ENCODE peak calls at places on chromosome 11, in eight cellular contexts. A, D, S, L, N, J, E and C are unnamed samples.

GRCh38 chr11:31793264-31793663 is 17.9 kb downstream of the PAX6 start:
- DNase-seq in A (no peak), D (no peak), S (no peak), L (no peak), N (no peak), J (no peak), E (no peak), C (no peak)

GRCh38 chr11:416757-417621 is 2.2 kb upstream of the SIGIRR start:
- DNase-seq in A (peak), D (peak), S (peak), L (no peak), N (no peak), J (peak), E (peak), C (peak)

GRCh38 chr11:41461057-41461681 is 1.7 kb upstream of the LRRC4C start:
- DNase-seq in A (no peak), D (peak), S (no peak), L (no peak), N (no peak), J (no peak), E (no peak), C (no peak)

GRCh38 chr11:92225563-92226308 is 1.1 kb downstream of the FAT3 start:
- DNase-seq in A (no peak), D (no peak), S (no peak), L (no peak), N (no peak), J (no peak), E (no peak), C (no peak)

GRCh38 chr11:36354221-36355003 is 58.3 kb downstream of the PRR5L start:
- DNase-seq in A (no peak), D (peak), S (no peak), L (no peak), N (no peak), J (no peak), E (no peak), C (no peak)

GRCh38 chr11:111696556-111696955 is 69.6 kb downstream of the PPP2R1B start:
- DNase-seq in A (no peak), D (peak), S (no peak), L (no peak), N (no peak), J (no peak), E (no peak), C (no peak)

GRCh38 chr11:96426356-96427103 is 36.7 kb downstream of the JRKL start:
- DNase-seq in A (peak), D (peak), S (no peak), L (no peak), N (no peak), J (no peak), E (peak), C (no peak)

GRCh38 chr11:33329705-33330329 is 72.6 kb downstream of the HIPK3 start:
- DNase-seq in A (peak), D (peak), S (peak), L (peak), N (no peak), J (peak), E (peak), C (peak)

GRCh38 chr11:86241956-86242525 is 2.5 kb upstream of the EED start:
- DNase-seq in A (no peak), D (no peak), S (no peak), L (no peak), N (no peak), J (no peak), E (no peak), C (no peak)

GRCh38 chr11:121547574-121547973 is 94.8 kb upstream of the SORL1-AS1 start:
- DNase-seq in A (no peak), D (no peak), S (no peak), L (no peak), N (peak), J (no peak), E (no peak), C (no peak)

GRCh38 chr11:115503083-115503885 is 931 bp downstream of the CADM1 start:
- DNase-seq in A (no peak), D (peak), S (no peak), L (peak), N (peak), J (peak), E (peak), C (no peak)

GRCh38 chr11:113376156-113376555 is 11.4 kb upstream of the ANKK1 start:
- DNase-seq in A (peak), D (peak), S (no peak), L (no peak), N (no peak), J (no peak), E (no peak), C (no peak)

GRCh38 chr11:123740787-123741158 is 687 bp downstream of the ZNF202 start:
- DNase-seq in A (no peak), D (no peak), S (no peak), L (no peak), N (no peak), J (no peak), E (no peak), C (no peak)

GRCh38 chr11:10301656-10302293 is 3.1 kb upstream of the ADM start:
- DNase-seq in A (no peak), D (peak), S (no peak), L (no peak), N (no peak), J (no peak), E (no peak), C (no peak)

GRCh38 chr11:46916669-46917108 is 1.7 kb downstream of the LRP4 start:
- DNase-seq in A (no peak), D (peak), S (no peak), L (peak), N (no peak), J (no peak), E (no peak), C (no peak)

GRCh38 chr11:111298466-111299110 is at the start of gene POU2AF3:
- DNase-seq in A (no peak), D (no peak), S (no peak), L (no peak), N (no peak), J (no peak), E (no peak), C (no peak)

GRCh38 chr11:74678591-74679512 is 52.4 kb downstream of the CHRDL2 start:
- DNase-seq in A (no peak), D (peak), S (no peak), L (no peak), N (peak), J (no peak), E (no peak), C (no peak)

GRCh38 chr11:28140689-28141455 is 32.7 kb downstream of the METTL15 start:
- DNase-seq in A (no peak), D (no peak), S (no peak), L (no peak), N (no peak), J (no peak), E (no peak), C (no peak)

GRCh38 chr11:120462825-120463224 is 48.7 kb upstream of the GRIK4 start:
- DNase-seq in A (no peak), D (no peak), S (no peak), L (no peak), N (no peak), J (no peak), E (no peak), C (no peak)

GRCh38 chr11:124167852-124168251 is 15.3 kb upstream of the OR10D3 start:
- DNase-seq in A (no peak), D (no peak), S (no peak), L (no peak), N (no peak), J (no peak), E (no peak), C (no peak)

GRCh38 chr11:70528794-70529580 is 130.7 kb downstream of the CTTN start:
- DNase-seq in A (no peak), D (no peak), S (no peak), L (no peak), N (no peak), J (no peak), E (no peak), C (no peak)

GRCh38 chr11:131217313-131218297 is 152.8 kb upstream of the NTM start:
- DNase-seq in A (no peak), D (no peak), S (no peak), L (no peak), N (no peak), J (no peak), E (no peak), C (no peak)

GRCh38 chr11:123409886-123410549 is 20.1 kb upstream of the GRAMD1B start:
- DNase-seq in A (no peak), D (no peak), S (no peak), L (no peak), N (no peak), J (no peak), E (no peak), C (no peak)

GRCh38 chr11:1890856-1891830 is 552 bp downstream of the PRR33 start:
- DNase-seq in A (no peak), D (no peak), S (no peak), L (peak), N (peak), J (peak), E (no peak), C (no peak)

GRCh38 chr11:123461164-123461563 is 31.1 kb downstream of the GRAMD1B start:
- DNase-seq in A (no peak), D (no peak), S (no peak), L (peak), N (no peak), J (no peak), E (no peak), C (no peak)

GRCh38 chr11:70270877-70271634 is 566 bp downstream of the PPFIA1 start:
- DNase-seq in A (peak), D (peak), S (peak), L (peak), N (no peak), J (peak), E (no peak), C (peak)

GRCh38 chr11:1223346-1224108 is 661 bp downstream of the MUC5B start:
- DNase-seq in A (no peak), D (no peak), S (no peak), L (no peak), N (peak), J (no peak), E (no peak), C (no peak)

GRCh38 chr11:57205046-57205671 is 23.4 kb downstream of the LRRC55 start:
- DNase-seq in A (no peak), D (peak), S (no peak), L (no peak), N (no peak), J (no peak), E (no peak), C (no peak)

GRCh38 chr11:83241291-83241946 is 44.7 kb downstream of the CCDC90B start:
- DNase-seq in A (no peak), D (peak), S (peak), L (peak), N (no peak), J (no peak), E (peak), C (no peak)

GRCh38 chr11:115103921-115104320 is 400.3 kb downstream of the CADM1 start:
- DNase-seq in A (no peak), D (no peak), S (no peak), L (no peak), N (no peak), J (no peak), E (no peak), C (no peak)

GRCh38 chr11:127531167-127531566 is 530.6 kb upstream of the KIRREL3 start:
- DNase-seq in A (no peak), D (no peak), S (no peak), L (no peak), N (no peak), J (no peak), E (no peak), C (no peak)